ENCODE peak calls at places on chromosomes 1 and 21, in five cellular contexts. One of them, this sample, is unnamed.

GRCh38 chr1:119266386-119266785 is 102.2 kb upstream of the HAO2 start:
- DNase-seq in left ventricle myocardium inferior: no peak
- DNase-seq in osteoblast: no peak
- DNase-seq in body of pancreas: no peak
- DNase-seq in adrenal gland: no peak
- DNase-seq in this sample: no peak

GRCh38 chr1:212040629-212041028 is 5.1 kb downstream of the DTL start:
- DNase-seq in left ventricle myocardium inferior: no peak
- DNase-seq in osteoblast: no peak
- DNase-seq in body of pancreas: no peak
- DNase-seq in adrenal gland: no peak
- DNase-seq in this sample: no peak

GRCh38 chr1:39387452-39387851 is 104.0 kb upstream of the BMP8A start:
- DNase-seq in left ventricle myocardium inferior: no peak
- DNase-seq in osteoblast: peak
- DNase-seq in body of pancreas: no peak
- DNase-seq in adrenal gland: no peak
- DNase-seq in this sample: no peak

GRCh38 chr1:226064816-226065248 is 2.3 kb downstream of the H3-3A start:
- DNase-seq in left ventricle myocardium inferior: no peak
- DNase-seq in osteoblast: peak
- DNase-seq in body of pancreas: peak
- DNase-seq in adrenal gland: peak
- DNase-seq in this sample: no peak

GRCh38 chr1:12539705-12540579 is 78.1 kb downstream of the DHRS3 start:
- DNase-seq in left ventricle myocardium inferior: peak
- DNase-seq in osteoblast: peak
- DNase-seq in body of pancreas: peak
- DNase-seq in adrenal gland: peak
- DNase-seq in this sample: no peak

GRCh38 chr1:109723351-109723750 is 11.3 kb downstream of the GSTM5 start:
- DNase-seq in left ventricle myocardium inferior: no peak
- DNase-seq in osteoblast: no peak
- DNase-seq in body of pancreas: no peak
- DNase-seq in adrenal gland: no peak
- DNase-seq in this sample: no peak

GRCh38 chr1:248792342-248792741 is 33.4 kb downstream of the SH3BP5L start:
- DNase-seq in left ventricle myocardium inferior: no peak
- DNase-seq in osteoblast: no peak
- DNase-seq in body of pancreas: no peak
- DNase-seq in adrenal gland: no peak
- DNase-seq in this sample: no peak

GRCh38 chr21:33976980-33977720 is 61.5 kb upstream of the ATP5PO start:
- DNase-seq in left ventricle myocardium inferior: no peak
- DNase-seq in osteoblast: no peak
- DNase-seq in body of pancreas: no peak
- DNase-seq in adrenal gland: no peak
- DNase-seq in this sample: no peak

GRCh38 chr1:57761628-57762027 is 337.8 kb upstream of the DAB1 start:
- DNase-seq in left ventricle myocardium inferior: no peak
- DNase-seq in osteoblast: no peak
- DNase-seq in body of pancreas: no peak
- DNase-seq in adrenal gland: no peak
- DNase-seq in this sample: no peak

GRCh38 chr1:17728123-17728522 is 27.0 kb upstream of the ACTL8 start:
- DNase-seq in left ventricle myocardium inferior: no peak
- DNase-seq in osteoblast: no peak
- DNase-seq in body of pancreas: no peak
- DNase-seq in adrenal gland: no peak
- DNase-seq in this sample: no peak

GRCh38 chr1:67945733-67946374 is 104.6 kb downstream of the DIRAS3 start:
- DNase-seq in left ventricle myocardium inferior: peak
- DNase-seq in osteoblast: no peak
- DNase-seq in body of pancreas: no peak
- DNase-seq in adrenal gland: no peak
- DNase-seq in this sample: no peak

GRCh38 chr1:219909476-219909875 is 18.9 kb downstream of the SLC30A10 start:
- DNase-seq in left ventricle myocardium inferior: no peak
- DNase-seq in osteoblast: no peak
- DNase-seq in body of pancreas: no peak
- DNase-seq in adrenal gland: no peak
- DNase-seq in this sample: no peak

GRCh38 chr1:90996742-90997413 is 25.0 kb downstream of the ZNF644 start:
- DNase-seq in left ventricle myocardium inferior: no peak
- DNase-seq in osteoblast: no peak
- DNase-seq in body of pancreas: no peak
- DNase-seq in adrenal gland: no peak
- DNase-seq in this sample: no peak

GRCh38 chr1:90993245-90993644 is 28.6 kb downstream of the ZNF644 start:
- DNase-seq in left ventricle myocardium inferior: no peak
- DNase-seq in osteoblast: no peak
- DNase-seq in body of pancreas: peak
- DNase-seq in adrenal gland: no peak
- DNase-seq in this sample: no peak

GRCh38 chr1:90990779-90991178 is 31.1 kb downstream of the ZNF644 start:
- DNase-seq in left ventricle myocardium inferior: no peak
- DNase-seq in osteoblast: peak
- DNase-seq in body of pancreas: no peak
- DNase-seq in adrenal gland: no peak
- DNase-seq in this sample: no peak

GRCh38 chr1:90995495-90995894 is 26.3 kb downstream of the ZNF644 start:
- DNase-seq in left ventricle myocardium inferior: no peak
- DNase-seq in osteoblast: no peak
- DNase-seq in body of pancreas: no peak
- DNase-seq in adrenal gland: no peak
- DNase-seq in this sample: no peak

GRCh38 chr1:90994461-90994860 is 27.4 kb downstream of the ZNF644 start:
- DNase-seq in left ventricle myocardium inferior: no peak
- DNase-seq in osteoblast: no peak
- DNase-seq in body of pancreas: no peak
- DNase-seq in adrenal gland: no peak
- DNase-seq in this sample: no peak
- H3K4me3 ChIP-seq in left ventricle myocardium inferior: no peak
- H3K4me3 ChIP-seq in osteoblast: no peak
- H3K4me3 ChIP-seq in body of pancreas: no peak
- H3K4me3 ChIP-seq in adrenal gland: no peak
- H3K4me3 ChIP-seq in this sample: no peak

GRCh38 chr1:82517586-82517985 is 716.9 kb downstream of the ADGRL2 start:
- DNase-seq in left ventricle myocardium inferior: peak
- DNase-seq in osteoblast: no peak
- DNase-seq in body of pancreas: no peak
- DNase-seq in adrenal gland: peak
- DNase-seq in this sample: no peak
- TF ChIP-seq CTCF in left ventricle myocardium inferior: peak
- TF ChIP-seq CTCF in osteoblast: no peak
- TF ChIP-seq CTCF in body of pancreas: no peak
- TF ChIP-seq CTCF in adrenal gland: no peak
- TF ChIP-seq CTCF in this sample: peak

GRCh38 chr1:149926296-149926695 is 1.3 kb downstream of the SF3B4 start:
- DNase-seq in left ventricle myocardium inferior: no peak
- DNase-seq in osteoblast: no peak
- DNase-seq in body of pancreas: no peak
- DNase-seq in adrenal gland: no peak
- DNase-seq in this sample: no peak
- H3K4me3 ChIP-seq in left ventricle myocardium inferior: peak
- H3K4me3 ChIP-seq in osteoblast: peak
- H3K4me3 ChIP-seq in body of pancreas: no peak
- H3K4me3 ChIP-seq in adrenal gland: peak
- H3K4me3 ChIP-seq in this sample: peak

GRCh38 chr1:170356585-170356984 is 175.4 kb upstream of the GORAB start:
- DNase-seq in left ventricle myocardium inferior: no peak
- DNase-seq in osteoblast: no peak
- DNase-seq in body of pancreas: no peak
- DNase-seq in adrenal gland: no peak
- DNase-seq in this sample: no peak

GRCh38 chr1:170354216-170354615 is 177.8 kb upstream of the GORAB start:
- DNase-seq in left ventricle myocardium inferior: no peak
- DNase-seq in osteoblast: no peak
- DNase-seq in body of pancreas: no peak
- DNase-seq in adrenal gland: no peak
- DNase-seq in this sample: no peak

GRCh38 chr1:170357750-170358149 is 174.2 kb upstream of the GORAB start:
- DNase-seq in left ventricle myocardium inferior: no peak
- DNase-seq in osteoblast: no peak
- DNase-seq in body of pancreas: no peak
- DNase-seq in adrenal gland: no peak
- DNase-seq in this sample: no peak

GRCh38 chr1:170354679-170355078 is 177.3 kb upstream of the GORAB start:
- DNase-seq in left ventricle myocardium inferior: no peak
- DNase-seq in osteoblast: no peak
- DNase-seq in body of pancreas: no peak
- DNase-seq in adrenal gland: no peak
- DNase-seq in this sample: peak

GRCh38 chr1:170355267-170355801 is 176.6 kb upstream of the GORAB start:
- DNase-seq in left ventricle myocardium inferior: no peak
- DNase-seq in osteoblast: no peak
- DNase-seq in body of pancreas: no peak
- DNase-seq in adrenal gland: no peak
- DNase-seq in this sample: no peak
- TF ChIP-seq CTCF in left ventricle myocardium inferior: no peak
- TF ChIP-seq CTCF in osteoblast: no peak
- TF ChIP-seq CTCF in body of pancreas: no peak
- TF ChIP-seq CTCF in adrenal gland: no peak
- TF ChIP-seq CTCF in this sample: no peak

GRCh38 chr1:209767105-209767504 is 11.3 kb downstream of the TRAF3IP3 start:
- DNase-seq in left ventricle myocardium inferior: no peak
- DNase-seq in osteoblast: no peak
- DNase-seq in body of pancreas: no peak
- DNase-seq in adrenal gland: no peak
- DNase-seq in this sample: no peak
- H3K4me3 ChIP-seq in left ventricle myocardium inferior: no peak
- H3K4me3 ChIP-seq in osteoblast: no peak
- H3K4me3 ChIP-seq in body of pancreas: no peak
- H3K4me3 ChIP-seq in adrenal gland: no peak
- H3K4me3 ChIP-seq in this sample: no peak

GRCh38 chr1:152460529-152460899 is 46.5 kb upstream of the CRNN start:
- DNase-seq in left ventricle myocardium inferior: no peak
- DNase-seq in osteoblast: no peak
- DNase-seq in body of pancreas: no peak
- DNase-seq in adrenal gland: no peak
- DNase-seq in this sample: no peak
- TF ChIP-seq CTCF in left ventricle myocardium inferior: peak
- TF ChIP-seq CTCF in osteoblast: no peak
- TF ChIP-seq CTCF in body of pancreas: no peak
- TF ChIP-seq CTCF in adrenal gland: no peak
- TF ChIP-seq CTCF in this sample: no peak

GRCh38 chr1:2554621-2555387 is 1.4 kb upstream of the TNFRSF14 start:
- DNase-seq in left ventricle myocardium inferior: no peak
- DNase-seq in osteoblast: peak
- DNase-seq in body of pancreas: no peak
- DNase-seq in adrenal gland: no peak
- DNase-seq in this sample: no peak
- H3K4me3 ChIP-seq in left ventricle myocardium inferior: peak
- H3K4me3 ChIP-seq in osteoblast: no peak
- H3K4me3 ChIP-seq in body of pancreas: no peak
- H3K4me3 ChIP-seq in adrenal gland: no peak
- H3K4me3 ChIP-seq in this sample: no peak

GRCh38 chr21:35607406-35607805 is 452.9 kb downstream of the SETD4 start:
- DNase-seq in left ventricle myocardium inferior: no peak
- DNase-seq in osteoblast: no peak
- DNase-seq in body of pancreas: no peak
- DNase-seq in adrenal gland: no peak
- DNase-seq in this sample: no peak

GRCh38 chr21:35602811-35603210 is 457.5 kb downstream of the SETD4 start:
- DNase-seq in left ventricle myocardium inferior: no peak
- DNase-seq in osteoblast: no peak
- DNase-seq in body of pancreas: no peak
- DNase-seq in adrenal gland: no peak
- DNase-seq in this sample: no peak

GRCh38 chr21:35606578-35606977 is 453.7 kb downstream of the SETD4 start:
- DNase-seq in left ventricle myocardium inferior: no peak
- DNase-seq in osteoblast: no peak
- DNase-seq in body of pancreas: no peak
- DNase-seq in adrenal gland: no peak
- DNase-seq in this sample: no peak

GRCh38 chr21:35606136-35606535 is 454.2 kb downstream of the SETD4 start:
- DNase-seq in left ventricle myocardium inferior: no peak
- DNase-seq in osteoblast: no peak
- DNase-seq in body of pancreas: no peak
- DNase-seq in adrenal gland: no peak
- DNase-seq in this sample: no peak

DNA sequence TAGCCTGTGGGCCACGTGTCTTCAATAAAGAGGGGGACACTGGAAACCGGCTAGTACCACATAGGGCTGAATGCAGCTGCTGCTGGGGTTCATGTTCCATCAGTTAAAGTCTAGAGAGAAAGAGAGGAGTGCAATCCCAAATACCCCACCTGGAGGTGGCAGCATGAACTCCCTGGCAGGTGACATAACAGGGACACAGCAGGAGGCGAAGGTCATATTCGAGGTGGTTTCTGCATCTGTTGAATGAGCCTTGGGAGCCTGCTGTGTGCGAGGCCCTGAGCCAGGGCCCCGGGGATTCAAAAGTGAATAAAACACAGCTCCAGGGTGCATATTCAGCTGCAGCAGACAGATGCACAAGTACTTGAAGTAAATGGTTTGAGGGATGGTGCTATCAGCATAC is 456.9 kb downstream of the SETD4 start:
- DNase-seq in left ventricle myocardium inferior: no peak
- DNase-seq in osteoblast: peak
- DNase-seq in body of pancreas: no peak
- DNase-seq in adrenal gland: no peak
- DNase-seq in this sample: no peak
- TF ChIP-seq CTCF in left ventricle myocardium inferior: no peak
- TF ChIP-seq CTCF in osteoblast: no peak
- TF ChIP-seq CTCF in body of pancreas: no peak
- TF ChIP-seq CTCF in adrenal gland: no peak
- TF ChIP-seq CTCF in this sample: no peak